ENCODE peak calls at places on chromosomes 6 and 20, in seven cellular contexts. One of them, this sample, is unnamed.

GRCh38 chr6:87291879-87292278 is 30.5 kb upstream of the SMIM8 start:
- DNase-seq in amygdala: no peak
- DNase-seq in neural progenitor cell: no peak
- DNase-seq in ACHN: no peak
- DNase-seq in NCI-H2171 treated with DMSO at 0.1 percent for 48 hours: peak
- DNase-seq in activated T-helper 1 cell treated with anti-CD3 and anti-CD28 coated beads, Interleukin-2, amount 50 U/mL, for 16 hours: no peak
- DNase-seq in colonic mucosa: no peak
- DNase-seq in this sample: peak

GRCh38 chr20:50301165-50301564 is 110.5 kb downstream of the CEBPB start:
- DNase-seq in amygdala: no peak
- DNase-seq in ACHN: no peak
- DNase-seq in activated T-helper 1 cell treated with anti-CD3 and anti-CD28 coated beads, Interleukin-2, amount 50 U/mL, for 16 hours: no peak
- DNase-seq in NCI-H2171 treated with DMSO at 0.1 percent for 48 hours: no peak
- DNase-seq in neural progenitor cell: no peak
- DNase-seq in colonic mucosa: no peak
- DNase-seq in this sample: no peak

GRCh38 chr20:8156603-8157079 is 24.6 kb downstream of the PLCB1 start:
- DNase-seq in ACHN: no peak
- DNase-seq in amygdala: no peak
- DNase-seq in colonic mucosa: no peak
- DNase-seq in activated T-helper 1 cell treated with anti-CD3 and anti-CD28 coated beads, Interleukin-2, amount 50 U/mL, for 16 hours: no peak
- DNase-seq in neural progenitor cell: no peak
- DNase-seq in NCI-H2171 treated with DMSO at 0.1 percent for 48 hours: no peak
- DNase-seq in this sample: no peak

GRCh38 chr6:134593887-134594286 is 276.0 kb upstream of the SGK1 start:
- DNase-seq in amygdala: peak
- DNase-seq in NCI-H2171 treated with DMSO at 0.1 percent for 48 hours: no peak
- DNase-seq in ACHN: no peak
- DNase-seq in activated T-helper 1 cell treated with anti-CD3 and anti-CD28 coated beads, Interleukin-2, amount 50 U/mL, for 16 hours: no peak
- DNase-seq in neural progenitor cell: no peak
- DNase-seq in colonic mucosa: no peak
- DNase-seq in this sample: no peak

GRCh38 chr6:5937516-5937915 is 69.2 kb downstream of the NRN1 start:
- DNase-seq in neural progenitor cell: no peak
- DNase-seq in ACHN: no peak
- DNase-seq in amygdala: no peak
- DNase-seq in NCI-H2171 treated with DMSO at 0.1 percent for 48 hours: no peak
- DNase-seq in colonic mucosa: no peak
- DNase-seq in activated T-helper 1 cell treated with anti-CD3 and anti-CD28 coated beads, Interleukin-2, amount 50 U/mL, for 16 hours: no peak
- DNase-seq in this sample: peak

GRCh38 chr6:150332939-150333591 is 35.7 kb upstream of the IYD start:
- DNase-seq in neural progenitor cell: no peak
- DNase-seq in NCI-H2171 treated with DMSO at 0.1 percent for 48 hours: no peak
- DNase-seq in ACHN: no peak
- DNase-seq in amygdala: no peak
- DNase-seq in activated T-helper 1 cell treated with anti-CD3 and anti-CD28 coated beads, Interleukin-2, amount 50 U/mL, for 16 hours: no peak
- DNase-seq in colonic mucosa: no peak
- DNase-seq in this sample: no peak

GRCh38 chr6:151325075-151326050 is 66.0 kb downstream of the ZBTB2 start:
- DNase-seq in amygdala: peak
- DNase-seq in colonic mucosa: peak
- DNase-seq in neural progenitor cell: peak
- DNase-seq in activated T-helper 1 cell treated with anti-CD3 and anti-CD28 coated beads, Interleukin-2, amount 50 U/mL, for 16 hours: no peak
- DNase-seq in ACHN: peak
- DNase-seq in NCI-H2171 treated with DMSO at 0.1 percent for 48 hours: peak
- DNase-seq in this sample: no peak

GRCh38 chr20:1282966-1283365 is 16.9 kb downstream of the SNPH start:
- DNase-seq in NCI-H2171 treated with DMSO at 0.1 percent for 48 hours: no peak
- DNase-seq in neural progenitor cell: no peak
- DNase-seq in colonic mucosa: no peak
- DNase-seq in activated T-helper 1 cell treated with anti-CD3 and anti-CD28 coated beads, Interleukin-2, amount 50 U/mL, for 16 hours: no peak
- DNase-seq in amygdala: no peak
- DNase-seq in ACHN: no peak
- DNase-seq in this sample: no peak

GRCh38 chr6:107624541-107624940 is 134.6 kb downstream of the SOBP start:
- DNase-seq in ACHN: peak
- DNase-seq in amygdala: no peak
- DNase-seq in neural progenitor cell: no peak
- DNase-seq in NCI-H2171 treated with DMSO at 0.1 percent for 48 hours: no peak
- DNase-seq in activated T-helper 1 cell treated with anti-CD3 and anti-CD28 coated beads, Interleukin-2, amount 50 U/mL, for 16 hours: no peak
- DNase-seq in colonic mucosa: no peak
- DNase-seq in this sample: no peak

GRCh38 chr20:35004749-35005462 is 49.2 kb downstream of the MYH7B start:
- DNase-seq in amygdala: no peak
- DNase-seq in activated T-helper 1 cell treated with anti-CD3 and anti-CD28 coated beads, Interleukin-2, amount 50 U/mL, for 16 hours: no peak
- DNase-seq in neural progenitor cell: no peak
- DNase-seq in ACHN: no peak
- DNase-seq in NCI-H2171 treated with DMSO at 0.1 percent for 48 hours: no peak
- DNase-seq in colonic mucosa: no peak
- DNase-seq in this sample: no peak

GRCh38 chr6:16450821-16451220 is 212.4 kb downstream of the GMPR start:
- DNase-seq in NCI-H2171 treated with DMSO at 0.1 percent for 48 hours: no peak
- DNase-seq in neural progenitor cell: no peak
- DNase-seq in amygdala: no peak
- DNase-seq in ACHN: peak
- DNase-seq in colonic mucosa: no peak
- DNase-seq in activated T-helper 1 cell treated with anti-CD3 and anti-CD28 coated beads, Interleukin-2, amount 50 U/mL, for 16 hours: no peak
- DNase-seq in this sample: no peak

GRCh38 chr6:5905431-5906339 is 101.0 kb downstream of the NRN1 start:
- DNase-seq in activated T-helper 1 cell treated with anti-CD3 and anti-CD28 coated beads, Interleukin-2, amount 50 U/mL, for 16 hours: no peak
- DNase-seq in amygdala: peak
- DNase-seq in ACHN: peak
- DNase-seq in neural progenitor cell: no peak
- DNase-seq in NCI-H2171 treated with DMSO at 0.1 percent for 48 hours: no peak
- DNase-seq in colonic mucosa: peak
- DNase-seq in this sample: no peak

GRCh38 chr6:137387365-137387764 is 106.8 kb downstream of the OLIG3 start:
- DNase-seq in neural progenitor cell: no peak
- DNase-seq in ACHN: no peak
- DNase-seq in amygdala: no peak
- DNase-seq in colonic mucosa: no peak
- DNase-seq in activated T-helper 1 cell treated with anti-CD3 and anti-CD28 coated beads, Interleukin-2, amount 50 U/mL, for 16 hours: no peak
- DNase-seq in NCI-H2171 treated with DMSO at 0.1 percent for 48 hours: peak
- DNase-seq in this sample: no peak

GRCh38 chr6:144581807-144582537 is 296.8 kb downstream of the UTRN start:
- DNase-seq in activated T-helper 1 cell treated with anti-CD3 and anti-CD28 coated beads, Interleukin-2, amount 50 U/mL, for 16 hours: no peak
- DNase-seq in colonic mucosa: peak
- DNase-seq in ACHN: peak
- DNase-seq in neural progenitor cell: peak
- DNase-seq in NCI-H2171 treated with DMSO at 0.1 percent for 48 hours: peak
- DNase-seq in amygdala: no peak
- DNase-seq in this sample: peak

GRCh38 chr6:93454533-93454932 is 35.2 kb upstream of the EPHA7 start:
- DNase-seq in NCI-H2171 treated with DMSO at 0.1 percent for 48 hours: no peak
- DNase-seq in neural progenitor cell: peak
- DNase-seq in colonic mucosa: no peak
- DNase-seq in amygdala: no peak
- DNase-seq in ACHN: no peak
- DNase-seq in activated T-helper 1 cell treated with anti-CD3 and anti-CD28 coated beads, Interleukin-2, amount 50 U/mL, for 16 hours: no peak
- DNase-seq in this sample: no peak

GRCh38 chr6:34248198-34248726 is 544 bp downstream of the SMIM29 start:
- DNase-seq in amygdala: no peak
- DNase-seq in ACHN: peak
- DNase-seq in activated T-helper 1 cell treated with anti-CD3 and anti-CD28 coated beads, Interleukin-2, amount 50 U/mL, for 16 hours: no peak
- DNase-seq in colonic mucosa: peak
- DNase-seq in neural progenitor cell: peak
- DNase-seq in NCI-H2171 treated with DMSO at 0.1 percent for 48 hours: peak
- DNase-seq in this sample: no peak

GRCh38 chr20:846894-847278 is 13.4 kb downstream of the FAM110A start:
- DNase-seq in NCI-H2171 treated with DMSO at 0.1 percent for 48 hours: no peak
- DNase-seq in amygdala: no peak
- DNase-seq in ACHN: no peak
- DNase-seq in activated T-helper 1 cell treated with anti-CD3 and anti-CD28 coated beads, Interleukin-2, amount 50 U/mL, for 16 hours: peak
- DNase-seq in colonic mucosa: peak
- DNase-seq in neural progenitor cell: no peak
- DNase-seq in this sample: no peak

GRCh38 chr20:45311589-45312211 is 3.6 kb upstream of the MATN4 start:
- DNase-seq in colonic mucosa: peak
- DNase-seq in NCI-H2171 treated with DMSO at 0.1 percent for 48 hours: peak
- DNase-seq in activated T-helper 1 cell treated with anti-CD3 and anti-CD28 coated beads, Interleukin-2, amount 50 U/mL, for 16 hours: peak
- DNase-seq in ACHN: peak
- DNase-seq in neural progenitor cell: peak
- DNase-seq in amygdala: no peak
- DNase-seq in this sample: peak

GRCh38 chr6:84860493-84860892 is 96.1 kb upstream of the TBX18 start:
- DNase-seq in colonic mucosa: no peak
- DNase-seq in neural progenitor cell: no peak
- DNase-seq in ACHN: no peak
- DNase-seq in NCI-H2171 treated with DMSO at 0.1 percent for 48 hours: no peak
- DNase-seq in activated T-helper 1 cell treated with anti-CD3 and anti-CD28 coated beads, Interleukin-2, amount 50 U/mL, for 16 hours: no peak
- DNase-seq in amygdala: no peak
- DNase-seq in this sample: no peak

GRCh38 chr6:149213829-149214228 is 103.7 kb upstream of the TAB2 start:
- DNase-seq in neural progenitor cell: no peak
- DNase-seq in NCI-H2171 treated with DMSO at 0.1 percent for 48 hours: no peak
- DNase-seq in ACHN: no peak
- DNase-seq in colonic mucosa: no peak
- DNase-seq in activated T-helper 1 cell treated with anti-CD3 and anti-CD28 coated beads, Interleukin-2, amount 50 U/mL, for 16 hours: no peak
- DNase-seq in amygdala: no peak
- DNase-seq in this sample: no peak

GRCh38 chr6:30219244-30219643 is 6.0 kb upstream of the TRIM26 start:
- DNase-seq in NCI-H2171 treated with DMSO at 0.1 percent for 48 hours: peak
- DNase-seq in amygdala: peak
- DNase-seq in colonic mucosa: peak
- DNase-seq in neural progenitor cell: peak
- DNase-seq in activated T-helper 1 cell treated with anti-CD3 and anti-CD28 coated beads, Interleukin-2, amount 50 U/mL, for 16 hours: peak
- DNase-seq in ACHN: peak
- DNase-seq in this sample: peak

GRCh38 chr6:125392682-125393081 is 90.9 kb upstream of the HDDC2 start:
- DNase-seq in NCI-H2171 treated with DMSO at 0.1 percent for 48 hours: no peak
- DNase-seq in colonic mucosa: no peak
- DNase-seq in ACHN: no peak
- DNase-seq in neural progenitor cell: no peak
- DNase-seq in amygdala: no peak
- DNase-seq in activated T-helper 1 cell treated with anti-CD3 and anti-CD28 coated beads, Interleukin-2, amount 50 U/mL, for 16 hours: no peak
- DNase-seq in this sample: no peak

This sample was measured in NCI-H1092.